ENCODE peak calls at places on chromosome 14, in nine cellular contexts. One of them, this sample, is unnamed.

GRCh38 chr14:100554082-100554677 is 33.0 kb downstream of the BEGAIN start:
- DNase-seq in astrocyte of the spinal cord: no peak
- DNase-seq in A549: no peak
- DNase-seq in Caco-2: peak
- DNase-seq in CD8-positive, alpha-beta T cell: peak
- DNase-seq in AG09319: no peak
- DNase-seq in RWPE1: peak
- DNase-seq in astrocyte of the cerebellum: no peak
- DNase-seq in NB4: peak
- DNase-seq in this sample: peak

GRCh38 chr14:68307769-68308168 is 485.1 kb downstream of the ZFP36L1 start:
- DNase-seq in astrocyte of the spinal cord: peak
- DNase-seq in A549: no peak
- DNase-seq in astrocyte of the cerebellum: no peak
- DNase-seq in Caco-2: no peak
- DNase-seq in CD8-positive, alpha-beta T cell: no peak
- DNase-seq in NB4: no peak
- DNase-seq in RWPE1: no peak
- DNase-seq in AG09319: no peak
- DNase-seq in this sample: no peak

GRCh38 chr14:97177016-97177415 is 379.8 kb downstream of the VRK1 start:
- DNase-seq in Caco-2: peak
- DNase-seq in astrocyte of the spinal cord: no peak
- DNase-seq in CD8-positive, alpha-beta T cell: no peak
- DNase-seq in A549: peak
- DNase-seq in NB4: peak
- DNase-seq in astrocyte of the cerebellum: no peak
- DNase-seq in AG09319: no peak
- DNase-seq in RWPE1: peak
- DNase-seq in this sample: no peak

GRCh38 chr14:30443368-30444007 is 115.5 kb upstream of the G2E3 start:
- DNase-seq in astrocyte of the cerebellum: peak
- DNase-seq in AG09319: no peak
- DNase-seq in A549: peak
- DNase-seq in NB4: peak
- DNase-seq in CD8-positive, alpha-beta T cell: no peak
- DNase-seq in Caco-2: peak
- DNase-seq in astrocyte of the spinal cord: peak
- DNase-seq in RWPE1: peak
- DNase-seq in this sample: no peak

GRCh38 chr14:104894331-104895206 is 29.5 kb downstream of the CEP170B start:
- DNase-seq in AG09319: no peak
- DNase-seq in Caco-2: no peak
- DNase-seq in astrocyte of the cerebellum: no peak
- DNase-seq in NB4: no peak
- DNase-seq in RWPE1: no peak
- DNase-seq in CD8-positive, alpha-beta T cell: no peak
- DNase-seq in astrocyte of the spinal cord: no peak
- DNase-seq in A549: no peak
- DNase-seq in this sample: no peak

GRCh38 chr14:100899841-100900771 is 3.4 kb downstream of the RTL1 start:
- DNase-seq in astrocyte of the spinal cord: no peak
- DNase-seq in AG09319: no peak
- DNase-seq in A549: no peak
- DNase-seq in NB4: peak
- DNase-seq in astrocyte of the cerebellum: no peak
- DNase-seq in CD8-positive, alpha-beta T cell: no peak
- DNase-seq in Caco-2: peak
- DNase-seq in RWPE1: no peak
- DNase-seq in this sample: no peak

GRCh38 chr14:90397401-90398314 is 829 bp downstream of the CALM1 start:
- DNase-seq in AG09319: no peak
- DNase-seq in CD8-positive, alpha-beta T cell: peak
- DNase-seq in astrocyte of the cerebellum: no peak
- DNase-seq in Caco-2: peak
- DNase-seq in astrocyte of the spinal cord: peak
- DNase-seq in RWPE1: peak
- DNase-seq in A549: peak
- DNase-seq in NB4: peak
- DNase-seq in this sample: peak

GRCh38 chr14:36091096-36091495 is 85.4 kb downstream of the PTCSC3 start:
- DNase-seq in A549: peak
- DNase-seq in NB4: peak
- DNase-seq in astrocyte of the cerebellum: peak
- DNase-seq in RWPE1: peak
- DNase-seq in Caco-2: peak
- DNase-seq in AG09319: peak
- DNase-seq in CD8-positive, alpha-beta T cell: no peak
- DNase-seq in astrocyte of the spinal cord: peak
- DNase-seq in this sample: no peak

GRCh38 chr14:89418452-89418851 is 1.4 kb upstream of the FOXN3 start:
- DNase-seq in CD8-positive, alpha-beta T cell: peak
- DNase-seq in NB4: peak
- DNase-seq in astrocyte of the spinal cord: no peak
- DNase-seq in AG09319: no peak
- DNase-seq in RWPE1: no peak
- DNase-seq in astrocyte of the cerebellum: no peak
- DNase-seq in A549: no peak
- DNase-seq in Caco-2: no peak
- DNase-seq in this sample: no peak

GRCh38 chr14:104981699-104982541 is 3.7 kb upstream of the CLBA1 start:
- DNase-seq in RWPE1: no peak
- DNase-seq in AG09319: no peak
- DNase-seq in astrocyte of the cerebellum: no peak
- DNase-seq in NB4: no peak
- DNase-seq in Caco-2: no peak
- DNase-seq in CD8-positive, alpha-beta T cell: no peak
- DNase-seq in astrocyte of the spinal cord: no peak
- DNase-seq in A549: no peak
- DNase-seq in this sample: no peak

GRCh38 chr14:105475269-105475915 is 771 bp downstream of the CRIP2 start:
- DNase-seq in Caco-2: no peak
- DNase-seq in RWPE1: peak
- DNase-seq in A549: no peak
- DNase-seq in astrocyte of the cerebellum: no peak
- DNase-seq in AG09319: no peak
- DNase-seq in astrocyte of the spinal cord: peak
- DNase-seq in CD8-positive, alpha-beta T cell: no peak
- DNase-seq in NB4: no peak
- DNase-seq in this sample: no peak

GRCh38 chr14:93824518-93825234 is 36.4 kb upstream of the PRIMA1 start:
- DNase-seq in AG09319: no peak
- DNase-seq in CD8-positive, alpha-beta T cell: no peak
- DNase-seq in astrocyte of the spinal cord: no peak
- DNase-seq in Caco-2: peak
- DNase-seq in astrocyte of the cerebellum: no peak
- DNase-seq in NB4: no peak
- DNase-seq in RWPE1: no peak
- DNase-seq in A549: peak
- DNase-seq in this sample: no peak

GRCh38 chr14:49972199-49972671 is 79.4 kb downstream of the ARF6 start:
- DNase-seq in astrocyte of the cerebellum: no peak
- DNase-seq in RWPE1: no peak
- DNase-seq in A549: no peak
- DNase-seq in CD8-positive, alpha-beta T cell: no peak
- DNase-seq in AG09319: no peak
- DNase-seq in astrocyte of the spinal cord: peak
- DNase-seq in Caco-2: no peak
- DNase-seq in NB4: peak
- DNase-seq in this sample: no peak

GRCh38 chr14:30957813-30958370 is 67.6 kb upstream of the AP4S1 start:
- DNase-seq in astrocyte of the spinal cord: no peak
- DNase-seq in A549: no peak
- DNase-seq in RWPE1: no peak
- DNase-seq in CD8-positive, alpha-beta T cell: no peak
- DNase-seq in Caco-2: no peak
- DNase-seq in AG09319: no peak
- DNase-seq in NB4: no peak
- DNase-seq in astrocyte of the cerebellum: no peak
- DNase-seq in this sample: no peak

GRCh38 chr14:61281186-61281676 is at the start of gene TMEM30B:
- DNase-seq in A549: no peak
- DNase-seq in AG09319: no peak
- DNase-seq in astrocyte of the cerebellum: no peak
- DNase-seq in NB4: no peak
- DNase-seq in Caco-2: peak
- DNase-seq in astrocyte of the spinal cord: no peak
- DNase-seq in CD8-positive, alpha-beta T cell: peak
- DNase-seq in RWPE1: peak
- DNase-seq in this sample: no peak

GRCh38 chr14:104530651-104531050 is 48.9 kb upstream of the C14orf180 start:
- DNase-seq in astrocyte of the spinal cord: no peak
- DNase-seq in astrocyte of the cerebellum: no peak
- DNase-seq in A549: no peak
- DNase-seq in CD8-positive, alpha-beta T cell: no peak
- DNase-seq in Caco-2: no peak
- DNase-seq in NB4: no peak
- DNase-seq in AG09319: no peak
- DNase-seq in RWPE1: no peak
- DNase-seq in this sample: no peak

GRCh38 chr14:31414190-31414833 is 6.0 kb downstream of the HEATR5A start:
- DNase-seq in RWPE1: peak
- DNase-seq in A549: no peak
- DNase-seq in CD8-positive, alpha-beta T cell: no peak
- DNase-seq in AG09319: no peak
- DNase-seq in NB4: no peak
- DNase-seq in Caco-2: no peak
- DNase-seq in astrocyte of the spinal cord: no peak
- DNase-seq in astrocyte of the cerebellum: no peak
- DNase-seq in this sample: no peak

GRCh38 chr14:51176819-51177218 is 63.2 kb upstream of the TMX1 start:
- DNase-seq in CD8-positive, alpha-beta T cell: no peak
- DNase-seq in AG09319: no peak
- DNase-seq in A549: no peak
- DNase-seq in astrocyte of the spinal cord: no peak
- DNase-seq in RWPE1: no peak
- DNase-seq in Caco-2: no peak
- DNase-seq in NB4: no peak
- DNase-seq in astrocyte of the cerebellum: no peak
- DNase-seq in this sample: no peak

DNA sequence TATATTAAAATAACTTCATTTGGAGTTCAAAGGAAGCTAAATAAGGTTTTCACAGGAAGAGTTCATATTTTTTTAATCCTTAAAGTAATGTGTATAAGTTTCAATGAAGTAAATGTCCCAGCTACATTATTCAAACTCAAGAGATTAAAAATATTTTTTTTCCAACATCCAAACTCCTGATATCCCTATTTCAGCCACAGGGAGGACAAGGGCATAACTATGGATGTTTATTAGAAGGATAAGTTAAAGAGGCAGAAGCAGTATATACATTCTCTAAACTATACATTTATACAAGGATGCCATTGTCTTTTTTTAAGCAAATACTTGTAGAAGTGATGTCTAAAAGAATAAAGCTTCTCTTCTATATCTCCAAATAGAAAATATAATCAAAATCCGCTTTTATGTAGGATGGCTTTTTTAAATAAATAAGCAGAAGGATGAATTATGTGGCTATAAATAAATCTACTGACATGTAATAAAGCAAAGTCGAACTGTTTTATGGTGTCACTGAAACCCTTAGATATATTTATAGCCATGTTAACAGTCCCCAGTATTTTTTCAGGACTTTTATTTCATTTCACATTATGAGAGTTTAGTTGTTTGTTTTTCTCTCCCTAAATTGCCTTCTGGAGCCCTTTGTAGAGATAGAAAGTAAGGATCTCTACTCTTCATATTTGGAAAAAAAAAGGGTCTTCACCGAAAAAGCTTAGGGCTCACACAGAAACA is 936.5 kb downstream of the DIO2 start:
- DNase-seq in astrocyte of the cerebellum: no peak
- DNase-seq in Caco-2: no peak
- DNase-seq in RWPE1: no peak
- DNase-seq in NB4: no peak
- DNase-seq in A549: no peak
- DNase-seq in CD8-positive, alpha-beta T cell: no peak
- DNase-seq in AG09319: no peak
- DNase-seq in astrocyte of the spinal cord: no peak
- DNase-seq in this sample: no peak
- TF ChIP-seq CTCF in astrocyte of the cerebellum: no peak
- TF ChIP-seq CTCF in Caco-2: peak
- TF ChIP-seq CTCF in RWPE1: no peak
- TF ChIP-seq CTCF in NB4: no peak
- TF ChIP-seq CTCF in A549: no peak
- TF ChIP-seq CTCF in CD8-positive, alpha-beta T cell: no peak
- TF ChIP-seq CTCF in AG09319: no peak
- TF ChIP-seq CTCF in astrocyte of the spinal cord: peak
- TF ChIP-seq CTCF in this sample: no peak

DNA sequence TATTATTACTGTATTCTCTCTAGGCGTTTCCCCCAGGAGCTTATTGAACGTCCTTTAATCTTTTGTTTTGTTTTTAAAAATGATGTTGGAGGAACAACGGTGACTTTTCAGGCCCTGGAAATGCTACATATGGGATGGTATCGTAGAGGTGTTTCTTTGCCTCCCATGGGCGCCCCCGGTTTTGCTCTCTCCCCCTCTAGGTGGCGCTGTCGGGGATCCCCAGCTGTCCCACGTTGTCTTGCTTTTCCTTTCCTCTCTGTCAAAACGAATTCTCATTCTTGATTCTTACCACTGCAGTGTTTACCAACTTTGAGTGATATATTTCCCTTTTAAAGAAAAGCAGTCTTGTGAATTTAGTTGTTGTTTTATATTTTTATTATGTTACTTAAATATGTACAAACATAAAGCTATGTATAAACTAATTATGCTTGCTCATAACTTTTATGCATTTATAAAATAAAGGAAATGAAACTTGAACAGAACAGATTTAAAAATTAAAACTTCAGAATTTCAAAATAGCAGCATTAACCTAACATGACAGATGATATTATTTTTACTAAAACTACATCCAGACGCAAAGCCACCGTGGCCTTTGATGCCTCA is 171.9 kb downstream of the RGS6 start:
- DNase-seq in CD8-positive, alpha-beta T cell: no peak
- DNase-seq in astrocyte of the spinal cord: no peak
- DNase-seq in AG09319: no peak
- DNase-seq in Caco-2: peak
- DNase-seq in NB4: peak
- DNase-seq in astrocyte of the cerebellum: no peak
- DNase-seq in A549: peak
- DNase-seq in RWPE1: peak
- DNase-seq in this sample: no peak
- TF ChIP-seq CTCF in CD8-positive, alpha-beta T cell: peak
- TF ChIP-seq CTCF in astrocyte of the spinal cord: peak
- TF ChIP-seq CTCF in AG09319: no peak
- TF ChIP-seq CTCF in Caco-2: peak
- TF ChIP-seq CTCF in NB4: peak
- TF ChIP-seq CTCF in astrocyte of the cerebellum: peak
- TF ChIP-seq CTCF in A549: no peak
- TF ChIP-seq CTCF in RWPE1: peak
- TF ChIP-seq CTCF in this sample: peak

GRCh38 chr14:23093993-23094665 is 807 bp downstream of the ACIN1 start:
- DNase-seq in AG09319: no peak
- DNase-seq in NB4: no peak
- DNase-seq in astrocyte of the spinal cord: no peak
- DNase-seq in astrocyte of the cerebellum: no peak
- DNase-seq in Caco-2: no peak
- DNase-seq in CD8-positive, alpha-beta T cell: no peak
- DNase-seq in A549: peak
- DNase-seq in RWPE1: no peak
- DNase-seq in this sample: no peak
- TF ChIP-seq CTCF in AG09319: peak
- TF ChIP-seq CTCF in NB4: peak
- TF ChIP-seq CTCF in astrocyte of the spinal cord: peak
- TF ChIP-seq CTCF in astrocyte of the cerebellum: peak
- TF ChIP-seq CTCF in Caco-2: peak
- TF ChIP-seq CTCF in CD8-positive, alpha-beta T cell: no peak
- TF ChIP-seq CTCF in A549: peak
- TF ChIP-seq CTCF in RWPE1: no peak
- TF ChIP-seq CTCF in this sample: no peak

GRCh38 chr14:72812292-72812851 is 81.5 kb downstream of the DPF3 start:
- DNase-seq in astrocyte of the cerebellum: no peak
- DNase-seq in A549: no peak
- DNase-seq in astrocyte of the spinal cord: no peak
- DNase-seq in NB4: no peak
- DNase-seq in Caco-2: no peak
- DNase-seq in CD8-positive, alpha-beta T cell: no peak
- DNase-seq in AG09319: no peak
- DNase-seq in RWPE1: no peak
- DNase-seq in this sample: no peak
- TF ChIP-seq CTCF in astrocyte of the cerebellum: no peak
- TF ChIP-seq CTCF in A549: no peak
- TF ChIP-seq CTCF in astrocyte of the spinal cord: no peak
- TF ChIP-seq CTCF in NB4: no peak
- TF ChIP-seq CTCF in Caco-2: no peak
- TF ChIP-seq CTCF in CD8-positive, alpha-beta T cell: no peak
- TF ChIP-seq CTCF in AG09319: no peak
- TF ChIP-seq CTCF in RWPE1: no peak
- TF ChIP-seq CTCF in this sample: no peak

This sample was measured in CD14-positive monocyte.